ENCODE peak calls at places on chromosomes 6 and 20, in four cellular contexts. G, A, Q and T are unnamed samples.

GRCh38 chr6:20696676-20697075 is 162.4 kb downstream of the CDKAL1 start:
- DNase-seq in G (no peak), A (no peak), Q (no peak), T (no peak)

GRCh38 chr20:23193985-23194384 is 107.9 kb upstream of the CD93 start:
- DNase-seq in G (no peak), A (no peak), Q (no peak), T (no peak)

GRCh38 chr6:130815200-130816071 is 11.8 kb upstream of the SMLR1 start:
- DNase-seq in G (no peak), A (no peak), Q (no peak), T (no peak)

GRCh38 chr20:51612896-51613295 is 70.4 kb upstream of the NFATC2 start:
- DNase-seq in G (no peak), A (no peak), Q (no peak), T (no peak)

GRCh38 chr6:109447087-109447486 is 6.6 kb downstream of the SMPD2 start:
- DNase-seq in G (no peak), A (no peak), Q (no peak), T (no peak)

GRCh38 chr20:46995561-46996142 is 101.0 kb downstream of the EYA2 start:
- DNase-seq in G (no peak), A (no peak), Q (no peak), T (no peak)

GRCh38 chr20:49543858-49544437 is 24.0 kb downstream of the PTGIS start:
- DNase-seq in G (no peak), A (no peak), Q (no peak), T (no peak)

GRCh38 chr20:6976535-6976934 is 209.0 kb downstream of the BMP2 start:
- DNase-seq in G (peak; percentile 31), A (no peak), Q (no peak), T (no peak)

GRCh38 chr6:158205220-158205944 is 37.2 kb downstream of the GTF2H5 start:
- DNase-seq in G (peak; percentile 40), A (no peak), Q (no peak), T (no peak)